ENCODE peak calls at places on chromosomes 3 and 15, in seven cellular contexts. One of them, this sample, is unnamed.

GRCh38 chr15:38111070-38111469 is 141.6 kb upstream of the SPRED1 start:
- DNase-seq in activated CD8-positive, alpha-beta memory T cell treated with anti-CD3 and anti-CD28 coated beads for 1 hour: no peak
- DNase-seq in neuronal stem cell: no peak
- DNase-seq in left cardiac atrium: no peak
- DNase-seq in skeletal muscle cell: no peak
- DNase-seq in effector CD4-positive, alpha-beta T cell: no peak
- DNase-seq in NCI-H1436: no peak
- DNase-seq in this sample: no peak

GRCh38 chr3:94083261-94083660 is 20.4 kb downstream of the NSUN3 start:
- DNase-seq in activated CD8-positive, alpha-beta memory T cell treated with anti-CD3 and anti-CD28 coated beads for 1 hour: no peak
- DNase-seq in neuronal stem cell: no peak
- DNase-seq in skeletal muscle cell: no peak
- DNase-seq in effector CD4-positive, alpha-beta T cell: no peak
- DNase-seq in left cardiac atrium: no peak
- DNase-seq in NCI-H1436: no peak
- DNase-seq in this sample: no peak

GRCh38 chr3:71753716-71754609 is at the start of gene GPR27:
- DNase-seq in NCI-H1436: no peak
- DNase-seq in left cardiac atrium: peak; percentile 31
- DNase-seq in effector CD4-positive, alpha-beta T cell: no peak
- DNase-seq in skeletal muscle cell: peak; percentile 10
- DNase-seq in neuronal stem cell: no peak
- DNase-seq in activated CD8-positive, alpha-beta memory T cell treated with anti-CD3 and anti-CD28 coated beads for 1 hour: no peak
- DNase-seq in this sample: no peak

GRCh38 chr3:98977520-98977919 is 76.0 kb upstream of the DCBLD2 start:
- DNase-seq in activated CD8-positive, alpha-beta memory T cell treated with anti-CD3 and anti-CD28 coated beads for 1 hour: no peak
- DNase-seq in neuronal stem cell: no peak
- DNase-seq in NCI-H1436: no peak
- DNase-seq in effector CD4-positive, alpha-beta T cell: no peak
- DNase-seq in left cardiac atrium: no peak
- DNase-seq in skeletal muscle cell: peak; percentile 91
- DNase-seq in this sample: no peak

GRCh38 chr3:138079901-138080300 is 35.5 kb downstream of the DZIP1L start:
- DNase-seq in skeletal muscle cell: no peak
- DNase-seq in left cardiac atrium: no peak
- DNase-seq in neuronal stem cell: no peak
- DNase-seq in activated CD8-positive, alpha-beta memory T cell treated with anti-CD3 and anti-CD28 coated beads for 1 hour: no peak
- DNase-seq in NCI-H1436: no peak
- DNase-seq in effector CD4-positive, alpha-beta T cell: no peak
- DNase-seq in this sample: no peak

GRCh38 chr15:48652510-48653076 is 7.1 kb upstream of the FBN1 start:
- DNase-seq in neuronal stem cell: no peak
- DNase-seq in left cardiac atrium: no peak
- DNase-seq in skeletal muscle cell: no peak
- DNase-seq in activated CD8-positive, alpha-beta memory T cell treated with anti-CD3 and anti-CD28 coated beads for 1 hour: no peak
- DNase-seq in effector CD4-positive, alpha-beta T cell: no peak
- DNase-seq in NCI-H1436: no peak
- DNase-seq in this sample: no peak

GRCh38 chr3:53354945-53355498 is 7.7 kb upstream of the DCP1A start:
- DNase-seq in activated CD8-positive, alpha-beta memory T cell treated with anti-CD3 and anti-CD28 coated beads for 1 hour: no peak
- DNase-seq in effector CD4-positive, alpha-beta T cell: no peak
- DNase-seq in left cardiac atrium: no peak
- DNase-seq in skeletal muscle cell: no peak
- DNase-seq in NCI-H1436: no peak
- DNase-seq in neuronal stem cell: no peak
- DNase-seq in this sample: no peak

GRCh38 chr3:147117631-147118030 is 288.7 kb downstream of the ZIC4 start:
- DNase-seq in activated CD8-positive, alpha-beta memory T cell treated with anti-CD3 and anti-CD28 coated beads for 1 hour: no peak
- DNase-seq in effector CD4-positive, alpha-beta T cell: no peak
- DNase-seq in left cardiac atrium: no peak
- DNase-seq in skeletal muscle cell: no peak
- DNase-seq in NCI-H1436: no peak
- DNase-seq in neuronal stem cell: no peak
- DNase-seq in this sample: no peak

GRCh38 chr15:80456517-80457497 is 52.6 kb downstream of the ARNT2 start:
- DNase-seq in activated CD8-positive, alpha-beta memory T cell treated with anti-CD3 and anti-CD28 coated beads for 1 hour: no peak
- DNase-seq in NCI-H1436: no peak
- DNase-seq in effector CD4-positive, alpha-beta T cell: no peak
- DNase-seq in neuronal stem cell: no peak
- DNase-seq in skeletal muscle cell: no peak
- DNase-seq in left cardiac atrium: no peak
- DNase-seq in this sample: no peak

GRCh38 chr3:170410428-170411029 is 8.1 kb upstream of the CLDN11 start:
- DNase-seq in neuronal stem cell: no peak
- DNase-seq in effector CD4-positive, alpha-beta T cell: no peak
- DNase-seq in activated CD8-positive, alpha-beta memory T cell treated with anti-CD3 and anti-CD28 coated beads for 1 hour: no peak
- DNase-seq in left cardiac atrium: no peak
- DNase-seq in NCI-H1436: no peak
- DNase-seq in skeletal muscle cell: no peak
- DNase-seq in this sample: no peak

GRCh38 chr3:57556459-57557087 is 499 bp downstream of the PDE12 start:
- DNase-seq in NCI-H1436: no peak
- DNase-seq in effector CD4-positive, alpha-beta T cell: peak; percentile 24
- DNase-seq in skeletal muscle cell: no peak
- DNase-seq in activated CD8-positive, alpha-beta memory T cell treated with anti-CD3 and anti-CD28 coated beads for 1 hour: no peak
- DNase-seq in neuronal stem cell: no peak
- DNase-seq in left cardiac atrium: peak; percentile 40
- DNase-seq in this sample: no peak

GRCh38 chr15:49421991-49422390 is 1.1 kb upstream of the FGF7 start:
- DNase-seq in activated CD8-positive, alpha-beta memory T cell treated with anti-CD3 and anti-CD28 coated beads for 1 hour: no peak
- DNase-seq in skeletal muscle cell: peak; percentile 34
- DNase-seq in effector CD4-positive, alpha-beta T cell: no peak
- DNase-seq in neuronal stem cell: peak; percentile 40
- DNase-seq in NCI-H1436: peak; percentile 58
- DNase-seq in left cardiac atrium: peak; percentile 54
- DNase-seq in this sample: peak; percentile 25

GRCh38 chr3:52346623-52347530 is 30.8 kb downstream of the DNAH1 start:
- DNase-seq in left cardiac atrium: no peak
- DNase-seq in activated CD8-positive, alpha-beta memory T cell treated with anti-CD3 and anti-CD28 coated beads for 1 hour: no peak
- DNase-seq in neuronal stem cell: no peak
- DNase-seq in skeletal muscle cell: peak; percentile 5
- DNase-seq in effector CD4-positive, alpha-beta T cell: no peak
- DNase-seq in NCI-H1436: no peak
- DNase-seq in this sample: no peak

GRCh38 chr15:42037650-42038049 is 16.8 kb upstream of the PLA2G4E start:
- DNase-seq in effector CD4-positive, alpha-beta T cell: no peak
- DNase-seq in activated CD8-positive, alpha-beta memory T cell treated with anti-CD3 and anti-CD28 coated beads for 1 hour: no peak
- DNase-seq in skeletal muscle cell: no peak
- DNase-seq in left cardiac atrium: peak; percentile 58
- DNase-seq in neuronal stem cell: no peak
- DNase-seq in NCI-H1436: peak; percentile 72
- DNase-seq in this sample: peak; percentile 19

GRCh38 chr3:165749817-165750216 is 87.4 kb downstream of the BCHE start:
- DNase-seq in NCI-H1436: no peak
- DNase-seq in effector CD4-positive, alpha-beta T cell: no peak
- DNase-seq in neuronal stem cell: no peak
- DNase-seq in activated CD8-positive, alpha-beta memory T cell treated with anti-CD3 and anti-CD28 coated beads for 1 hour: no peak
- DNase-seq in skeletal muscle cell: peak; percentile 6
- DNase-seq in left cardiac atrium: no peak
- DNase-seq in this sample: no peak

GRCh38 chr15:29656636-29657475 is 165.4 kb downstream of the TJP1 start:
- DNase-seq in left cardiac atrium: no peak
- DNase-seq in neuronal stem cell: peak; percentile 54
- DNase-seq in activated CD8-positive, alpha-beta memory T cell treated with anti-CD3 and anti-CD28 coated beads for 1 hour: no peak
- DNase-seq in skeletal muscle cell: no peak
- DNase-seq in NCI-H1436: no peak
- DNase-seq in effector CD4-positive, alpha-beta T cell: no peak
- DNase-seq in this sample: no peak

GRCh38 chr15:71780349-71780976 is 29.9 kb upstream of the NR2E3 start:
- DNase-seq in activated CD8-positive, alpha-beta memory T cell treated with anti-CD3 and anti-CD28 coated beads for 1 hour: no peak
- DNase-seq in neuronal stem cell: peak; percentile 41
- DNase-seq in NCI-H1436: peak; percentile 49
- DNase-seq in effector CD4-positive, alpha-beta T cell: no peak
- DNase-seq in left cardiac atrium: peak; percentile 43
- DNase-seq in skeletal muscle cell: peak; percentile 41
- DNase-seq in this sample: no peak

GRCh38 chr3:94303266-94303665 is 240.4 kb downstream of the NSUN3 start:
- DNase-seq in neuronal stem cell: no peak
- DNase-seq in activated CD8-positive, alpha-beta memory T cell treated with anti-CD3 and anti-CD28 coated beads for 1 hour: no peak
- DNase-seq in skeletal muscle cell: no peak
- DNase-seq in effector CD4-positive, alpha-beta T cell: no peak
- DNase-seq in left cardiac atrium: no peak
- DNase-seq in NCI-H1436: no peak
- DNase-seq in this sample: no peak

GRCh38 chr15:59846100-59846499 is 157.0 kb upstream of the BNIP2 start:
- DNase-seq in neuronal stem cell: no peak
- DNase-seq in left cardiac atrium: no peak
- DNase-seq in activated CD8-positive, alpha-beta memory T cell treated with anti-CD3 and anti-CD28 coated beads for 1 hour: no peak
- DNase-seq in skeletal muscle cell: no peak
- DNase-seq in NCI-H1436: no peak
- DNase-seq in effector CD4-positive, alpha-beta T cell: no peak
- DNase-seq in this sample: no peak

GRCh38 chr15:92818658-92819311 is 81.3 kb upstream of the CHD2 start:
- DNase-seq in activated CD8-positive, alpha-beta memory T cell treated with anti-CD3 and anti-CD28 coated beads for 1 hour: no peak
- DNase-seq in NCI-H1436: no peak
- DNase-seq in neuronal stem cell: no peak
- DNase-seq in effector CD4-positive, alpha-beta T cell: no peak
- DNase-seq in skeletal muscle cell: no peak
- DNase-seq in left cardiac atrium: no peak
- DNase-seq in this sample: peak; percentile 27

GRCh38 chr3:76436895-76437294 is 603.0 kb upstream of the ROBO2 start:
- DNase-seq in activated CD8-positive, alpha-beta memory T cell treated with anti-CD3 and anti-CD28 coated beads for 1 hour: no peak
- DNase-seq in NCI-H1436: no peak
- DNase-seq in neuronal stem cell: no peak
- DNase-seq in skeletal muscle cell: peak; percentile 25
- DNase-seq in effector CD4-positive, alpha-beta T cell: no peak
- DNase-seq in left cardiac atrium: no peak
- DNase-seq in this sample: no peak

GRCh38 chr3:8759038-8759755 is 10.2 kb downstream of the OXTR start:
- DNase-seq in skeletal muscle cell: no peak
- DNase-seq in NCI-H1436: no peak
- DNase-seq in effector CD4-positive, alpha-beta T cell: no peak
- DNase-seq in left cardiac atrium: no peak
- DNase-seq in neuronal stem cell: no peak
- DNase-seq in activated CD8-positive, alpha-beta memory T cell treated with anti-CD3 and anti-CD28 coated beads for 1 hour: no peak
- DNase-seq in this sample: no peak

GRCh38 chr3:55490194-55490913 is 3.2 kb upstream of the WNT5A start:
- DNase-seq in neuronal stem cell: no peak
- DNase-seq in skeletal muscle cell: no peak
- DNase-seq in activated CD8-positive, alpha-beta memory T cell treated with anti-CD3 and anti-CD28 coated beads for 1 hour: no peak
- DNase-seq in NCI-H1436: no peak
- DNase-seq in effector CD4-positive, alpha-beta T cell: no peak
- DNase-seq in left cardiac atrium: no peak
- DNase-seq in this sample: no peak

GRCh38 chr15:96285715-96286367 is 44.7 kb upstream of the NR2F2 start:
- DNase-seq in NCI-H1436: no peak
- DNase-seq in left cardiac atrium: peak; percentile 49
- DNase-seq in skeletal muscle cell: no peak
- DNase-seq in effector CD4-positive, alpha-beta T cell: no peak
- DNase-seq in activated CD8-positive, alpha-beta memory T cell treated with anti-CD3 and anti-CD28 coated beads for 1 hour: no peak
- DNase-seq in neuronal stem cell: no peak
- DNase-seq in this sample: no peak

GRCh38 chr15:93882133-93882532 is 349.2 kb upstream of the MCTP2 start:
- DNase-seq in effector CD4-positive, alpha-beta T cell: no peak
- DNase-seq in left cardiac atrium: no peak
- DNase-seq in skeletal muscle cell: no peak
- DNase-seq in NCI-H1436: no peak
- DNase-seq in neuronal stem cell: no peak
- DNase-seq in activated CD8-positive, alpha-beta memory T cell treated with anti-CD3 and anti-CD28 coated beads for 1 hour: no peak
- DNase-seq in this sample: no peak

GRCh38 chr3:133037440-133037839 is 751 bp upstream of the TMEM108 start:
- DNase-seq in neuronal stem cell: no peak
- DNase-seq in left cardiac atrium: no peak
- DNase-seq in effector CD4-positive, alpha-beta T cell: no peak
- DNase-seq in activated CD8-positive, alpha-beta memory T cell treated with anti-CD3 and anti-CD28 coated beads for 1 hour: no peak
- DNase-seq in NCI-H1436: peak; percentile 73
- DNase-seq in skeletal muscle cell: no peak
- DNase-seq in this sample: peak; percentile 17

GRCh38 chr15:60584355-60585023 is 105.5 kb upstream of the ICE2 start:
- DNase-seq in activated CD8-positive, alpha-beta memory T cell treated with anti-CD3 and anti-CD28 coated beads for 1 hour: no peak
- DNase-seq in NCI-H1436: no peak
- DNase-seq in effector CD4-positive, alpha-beta T cell: no peak
- DNase-seq in left cardiac atrium: no peak
- DNase-seq in neuronal stem cell: no peak
- DNase-seq in skeletal muscle cell: no peak
- DNase-seq in this sample: no peak

GRCh38 chr3:119223511-119223910 is 17.2 kb downstream of the B4GALT4 start:
- DNase-seq in effector CD4-positive, alpha-beta T cell: no peak
- DNase-seq in skeletal muscle cell: no peak
- DNase-seq in activated CD8-positive, alpha-beta memory T cell treated with anti-CD3 and anti-CD28 coated beads for 1 hour: no peak
- DNase-seq in neuronal stem cell: no peak
- DNase-seq in NCI-H1436: no peak
- DNase-seq in left cardiac atrium: no peak
- DNase-seq in this sample: no peak

GRCh38 chr3:10322355-10322715 is 1.4 kb upstream of the SEC13 start:
- DNase-seq in neuronal stem cell: no peak
- DNase-seq in NCI-H1436: no peak
- DNase-seq in left cardiac atrium: no peak
- DNase-seq in effector CD4-positive, alpha-beta T cell: no peak
- DNase-seq in activated CD8-positive, alpha-beta memory T cell treated with anti-CD3 and anti-CD28 coated beads for 1 hour: no peak
- DNase-seq in skeletal muscle cell: no peak
- DNase-seq in this sample: no peak

GRCh38 chr3:15964605-15965061 is 166.9 kb upstream of the ANKRD28 start:
- DNase-seq in activated CD8-positive, alpha-beta memory T cell treated with anti-CD3 and anti-CD28 coated beads for 1 hour: no peak
- DNase-seq in neuronal stem cell: no peak
- DNase-seq in left cardiac atrium: peak; percentile 28
- DNase-seq in NCI-H1436: no peak
- DNase-seq in effector CD4-positive, alpha-beta T cell: no peak
- DNase-seq in skeletal muscle cell: no peak
- DNase-seq in this sample: no peak

GRCh38 chr3:188861847-188862740 is 309.7 kb upstream of the TPRG1 start:
- DNase-seq in left cardiac atrium: no peak
- DNase-seq in activated CD8-positive, alpha-beta memory T cell treated with anti-CD3 and anti-CD28 coated beads for 1 hour: no peak
- DNase-seq in neuronal stem cell: no peak
- DNase-seq in skeletal muscle cell: peak; percentile 49
- DNase-seq in effector CD4-positive, alpha-beta T cell: no peak
- DNase-seq in NCI-H1436: no peak
- DNase-seq in this sample: no peak

GRCh38 chr3:155744626-155745324 is at the start of gene PLCH1:
- DNase-seq in skeletal muscle cell: no peak
- DNase-seq in effector CD4-positive, alpha-beta T cell: peak; percentile 17
- DNase-seq in NCI-H1436: peak; percentile 74
- DNase-seq in neuronal stem cell: peak; percentile 83
- DNase-seq in activated CD8-positive, alpha-beta memory T cell treated with anti-CD3 and anti-CD28 coated beads for 1 hour: no peak
- DNase-seq in left cardiac atrium: peak; percentile 62
- DNase-seq in this sample: no peak

GRCh38 chr3:42001777-42002176 is 39.9 kb upstream of the ULK4 start:
- DNase-seq in NCI-H1436: no peak
- DNase-seq in effector CD4-positive, alpha-beta T cell: no peak
- DNase-seq in skeletal muscle cell: no peak
- DNase-seq in left cardiac atrium: no peak
- DNase-seq in neuronal stem cell: no peak
- DNase-seq in activated CD8-positive, alpha-beta memory T cell treated with anti-CD3 and anti-CD28 coated beads for 1 hour: no peak
- DNase-seq in this sample: no peak

GRCh38 chr3:63809607-63810006 is 9.5 kb upstream of the C3orf49 start:
- DNase-seq in left cardiac atrium: no peak
- DNase-seq in neuronal stem cell: no peak
- DNase-seq in skeletal muscle cell: no peak
- DNase-seq in effector CD4-positive, alpha-beta T cell: no peak
- DNase-seq in activated CD8-positive, alpha-beta memory T cell treated with anti-CD3 and anti-CD28 coated beads for 1 hour: no peak
- DNase-seq in NCI-H1436: no peak
- DNase-seq in this sample: no peak

GRCh38 chr3:10780922-10781321 is 35.1 kb upstream of the SLC6A11 start:
- DNase-seq in skeletal muscle cell: no peak
- DNase-seq in activated CD8-positive, alpha-beta memory T cell treated with anti-CD3 and anti-CD28 coated beads for 1 hour: no peak
- DNase-seq in left cardiac atrium: no peak
- DNase-seq in NCI-H1436: no peak
- DNase-seq in effector CD4-positive, alpha-beta T cell: no peak
- DNase-seq in neuronal stem cell: no peak
- DNase-seq in this sample: no peak

GRCh38 chr15:96336643-96337353 is 6.3 kb downstream of the NR2F2 start:
- DNase-seq in neuronal stem cell: peak; percentile 11
- DNase-seq in activated CD8-positive, alpha-beta memory T cell treated with anti-CD3 and anti-CD28 coated beads for 1 hour: no peak
- DNase-seq in left cardiac atrium: no peak
- DNase-seq in effector CD4-positive, alpha-beta T cell: no peak
- DNase-seq in NCI-H1436: no peak
- DNase-seq in skeletal muscle cell: no peak
- DNase-seq in this sample: no peak

GRCh38 chr3:193662757-193663322 is 69.8 kb downstream of the OPA1 start:
- DNase-seq in NCI-H1436: no peak
- DNase-seq in effector CD4-positive, alpha-beta T cell: no peak
- DNase-seq in activated CD8-positive, alpha-beta memory T cell treated with anti-CD3 and anti-CD28 coated beads for 1 hour: no peak
- DNase-seq in skeletal muscle cell: no peak
- DNase-seq in left cardiac atrium: no peak
- DNase-seq in neuronal stem cell: no peak
- DNase-seq in this sample: no peak

This sample was measured in NCI-H748 treated with DMSO at 0.1 percent for 48 hours.